ENCODE peak calls at places on chromosomes 11 and 22, in four cellular contexts. F, S, H and Q are unnamed samples.
A peak's percentile ranks its signal among the peaks of the same experiment; 100 is the strongest.

GRCh38 chr11:120130991-120131760 is 6.7 kb downstream of the TRIM29 start:
- DNase-seq in F (no peak), S (no peak), H (no peak), Q (no peak)

GRCh38 chr11:131025020-131025419 is 108.7 kb upstream of the SNX19 start:
- DNase-seq in F (peak; percentile 59), S (peak; percentile 68), H (peak; percentile 24), Q (no peak)

GRCh38 chr11:133835258-133836075 is 9.8 kb downstream of the SPATA19 start:
- DNase-seq in F (peak; percentile 82), S (peak; percentile 50), H (peak; percentile 79), Q (no peak)

GRCh38 chr11:68461284-68461861 is 821 bp downstream of the PPP6R3 start:
- DNase-seq in F (no peak), S (peak; percentile 47), H (peak; percentile 62), Q (peak; percentile 48)

GRCh38 chr22:20566420-20567260 is 59.2 kb downstream of the MED15 start:
- DNase-seq in F (no peak), S (peak; percentile 95), H (no peak), Q (no peak)

GRCh38 chr22:22773979-22774738 is 113.5 kb upstream of the IGLL5 start:
- DNase-seq in F (no peak), S (no peak), H (no peak), Q (no peak)

GRCh38 chr11:48170840-48171233 is 45.8 kb upstream of the OR4B1 start:
- DNase-seq in F (no peak), S (peak; percentile 35), H (no peak), Q (no peak)

GRCh38 chr22:22009661-22010060 is 27.1 kb upstream of the TOP3B start:
- DNase-seq in F (no peak), S (no peak), H (no peak), Q (no peak)

GRCh38 chr22:33914699-33915098 is 5.6 kb downstream of the LARGE1 start:
- DNase-seq in F (no peak), S (no peak), H (no peak), Q (no peak)

GRCh38 chr11:110438017-110438416 is 8.3 kb downstream of the FDX1 start:
- DNase-seq in F (no peak), S (no peak), H (no peak), Q (no peak)

GRCh38 chr11:36818410-36818809 is 220.4 kb upstream of the RAG2 start:
- DNase-seq in F (peak; percentile 54), S (no peak), H (peak; percentile 19), Q (no peak)

GRCh38 chr11:65388731-65389130 is 2.3 kb downstream of the FRMD8 start:
- DNase-seq in F (no peak), S (no peak), H (no peak), Q (no peak)

GRCh38 chr11:38173671-38174070 is 1575.6 kb upstream of the RAG2 start:
- DNase-seq in F (no peak), S (no peak), H (no peak), Q (no peak)

GRCh38 chr11:121374286-121374985 is 77.7 kb upstream of the SORL1 start:
- DNase-seq in F (no peak), S (no peak), H (no peak), Q (no peak)

GRCh38 chr22:41939981-41940852 is 6.7 kb downstream of the CENPM start:
- DNase-seq in F (no peak), S (no peak), H (no peak), Q (peak; percentile 95)

GRCh38 chr11:1896895-1897294 is 5.2 kb upstream of the PRR33 start:
- DNase-seq in F (no peak), S (no peak), H (no peak), Q (no peak)

GRCh38 chr11:92627615-92628201 is 341.7 kb upstream of the MTNR1B start:
- DNase-seq in F (no peak), S (no peak), H (no peak), Q (no peak)

GRCh38 chr11:83648610-83649467 is 362.7 kb upstream of the CCDC90B start:
- DNase-seq in F (no peak), S (no peak), H (no peak), Q (no peak)

GRCh38 chr11:1842149-1843097 is 3.6 kb downstream of the TNNI2 start:
- DNase-seq in F (no peak), S (no peak), H (no peak), Q (no peak)

GRCh38 chr11:128544625-128545024 is 42.7 kb downstream of the ETS1 start:
- DNase-seq in F (no peak), S (peak; percentile 86), H (no peak), Q (no peak)

GRCh38 chr22:44359496-44360110 is 46.9 kb upstream of the SHISAL1 start:
- DNase-seq in F (no peak), S (no peak), H (no peak), Q (no peak)

GRCh38 chr22:29503811-29504372 is 23.9 kb downstream of the NEFH start:
- DNase-seq in F (no peak), S (peak; percentile 79), H (no peak), Q (peak; percentile 29)

GRCh38 chr11:60835472-60835871 is 6.4 kb upstream of the CCDC86 start:
- DNase-seq in F (no peak), S (no peak), H (no peak), Q (no peak)

GRCh38 chr11:94895971-94896370 is 77.4 kb downstream of the CWC15 start:
- DNase-seq in F (no peak), S (peak; percentile 42), H (no peak), Q (no peak)

GRCh38 chr22:37269930-37270678 is 12.2 kb upstream of the CYTH4 start:
- DNase-seq in F (no peak), S (no peak), H (no peak), Q (no peak)

GRCh38 chr22:37267661-37268413 is 14.5 kb upstream of the CYTH4 start:
- DNase-seq in F (peak; percentile 22), S (peak; percentile 45), H (no peak), Q (no peak)

GRCh38 chr22:37266581-37267127 is 15.7 kb upstream of the CYTH4 start:
- DNase-seq in F (no peak), S (no peak), H (no peak), Q (no peak)

GRCh38 chr22:37263966-37264887 is 18.1 kb upstream of the CYTH4 start:
- DNase-seq in F (peak; percentile 21), S (no peak), H (no peak), Q (no peak)

DNA sequence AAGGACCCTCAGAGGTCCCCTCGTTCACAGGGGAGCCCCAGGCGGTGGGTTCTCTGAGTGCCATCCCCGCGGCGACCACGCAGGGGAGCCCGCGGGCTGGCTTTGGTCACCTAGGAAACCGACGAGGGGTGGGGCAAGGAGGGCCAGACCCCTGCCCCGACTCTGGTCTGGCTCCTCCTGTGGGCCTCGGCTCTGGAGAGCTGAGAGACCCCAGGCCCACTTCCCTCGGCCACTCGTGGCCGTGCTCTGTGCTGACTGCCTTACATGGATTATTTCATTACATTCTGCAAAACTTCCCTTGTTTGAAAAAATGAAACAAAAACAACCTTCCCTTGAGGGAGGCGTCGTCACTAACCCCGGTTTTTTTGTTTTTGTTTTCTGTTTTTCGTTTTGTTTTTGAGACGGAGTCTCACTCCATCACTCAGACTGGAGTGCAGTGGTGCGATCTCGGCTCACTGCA is 15.2 kb upstream of the CYTH4 start:
- DNase-seq in F (peak; percentile 79), S (no peak), H (peak; percentile 91), Q (peak; percentile 50)
- H3K9ac ChIP-seq in F (no peak overlapping the region), S (peak overlapping the region; percentile 59), H (peak overlapping the region; percentile 49), Q (no peak overlapping the region)

DNA sequence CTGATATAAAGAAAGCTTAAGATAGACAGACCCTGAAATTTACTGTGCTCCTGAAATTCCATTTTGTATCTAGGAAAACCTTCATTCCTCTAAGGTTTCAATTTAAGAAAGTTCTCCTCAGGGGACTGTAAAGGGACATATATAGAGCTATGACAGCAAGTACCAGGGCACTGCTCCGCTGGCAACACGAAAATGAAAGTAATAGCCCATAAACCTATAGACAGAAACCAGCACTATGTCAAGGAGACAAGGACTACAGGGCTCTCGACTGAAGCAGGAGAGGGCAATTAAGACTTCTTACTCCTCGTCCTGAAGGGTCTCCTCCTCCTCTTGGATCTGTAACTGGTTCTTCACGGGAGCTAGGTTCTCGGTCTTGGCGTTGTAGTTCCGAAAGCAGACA is 6.9 kb downstream of the FEZ1 start:
- DNase-seq in F (no peak), S (no peak), H (no peak), Q (no peak)
- H3K27ac ChIP-seq in F (no peak overlapping the region), S (no peak overlapping the region), H (no peak overlapping the region), Q (no peak overlapping the region)

GRCh38 chr22:48439560-48440135 is 1388.0 kb downstream of the BRD1 start:
- DNase-seq in F (no peak), S (no peak), H (no peak), Q (no peak)

GRCh38 chr22:48441553-48441850 is 1386.2 kb downstream of the BRD1 start:
- DNase-seq in F (no peak), S (no peak), H (no peak), Q (no peak)

GRCh38 chr22:48440176-48440575 is 1387.5 kb downstream of the BRD1 start:
- DNase-seq in F (no peak), S (no peak), H (no peak), Q (no peak)

GRCh38 chr22:48442663-48443062 is 1385.0 kb downstream of the BRD1 start:
- DNase-seq in F (no peak), S (no peak), H (no peak), Q (no peak)

DNA sequence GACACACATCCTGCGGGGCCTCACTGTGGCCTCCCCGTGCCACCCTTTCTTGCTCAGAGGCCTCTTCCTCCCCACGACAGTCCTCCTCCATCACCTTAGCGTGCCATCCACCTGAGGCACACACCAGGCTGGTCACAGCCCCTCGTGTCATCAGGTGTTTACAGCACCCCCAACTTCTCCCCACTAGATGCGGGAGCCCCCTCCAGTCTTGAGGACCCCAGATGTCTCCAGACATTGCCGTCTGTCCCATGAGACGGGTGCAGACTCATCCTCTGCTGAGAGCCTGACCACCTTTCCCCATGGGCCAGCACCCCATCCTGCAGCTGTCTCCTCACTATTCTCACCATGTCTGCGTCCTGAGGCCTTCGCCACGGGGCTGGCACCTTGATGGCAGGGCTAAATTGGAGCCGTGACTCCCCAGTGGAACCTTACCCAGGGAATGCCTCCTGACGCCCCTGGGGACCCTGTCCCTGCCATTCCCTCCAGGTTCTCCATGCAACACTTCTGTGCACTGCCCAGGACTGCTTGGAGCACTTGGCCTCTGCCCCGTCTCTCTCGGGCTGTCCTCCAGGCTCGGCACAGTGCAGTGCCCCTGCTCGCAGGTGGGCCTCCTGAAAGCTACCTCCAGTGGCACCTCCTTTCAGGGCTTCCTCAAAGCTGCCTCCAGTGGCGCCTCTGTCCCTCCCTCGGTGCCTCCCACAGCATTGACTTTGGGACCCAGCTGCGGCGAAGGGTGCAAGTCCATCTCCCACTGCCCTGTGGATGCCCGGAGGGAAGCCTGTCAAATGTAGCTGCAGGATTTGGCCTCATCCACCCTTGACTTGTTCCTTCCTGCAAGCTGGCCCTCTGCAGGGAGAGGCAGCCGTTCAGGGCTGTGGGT is 1386.8 kb downstream of the BRD1 start:
- DNase-seq in F (no peak), S (no peak), H (no peak), Q (no peak)
- H3K9me3 ChIP-seq in F (no peaks in the 10 kb centered on the region), S (no peaks in the 10 kb centered on the region), H (no peaks in the 10 kb centered on the region), Q (no peaks in the 10 kb centered on the region)

GRCh38 chr11:75814369-75814685 is 683 bp upstream of the UVRAG start:
- DNase-seq in F (no peak), S (no peak), H (no peak), Q (no peak)
- H3K9ac ChIP-seq in F (no peak overlapping the region), S (peak overlapping the region; percentile 32), H (peak overlapping the region; percentile 85), Q (peak overlapping the region; percentile 72)

GRCh38 chr22:49657974-49658550 is 169.6 kb downstream of the BRD1 start:
- DNase-seq in F (no peak), S (no peak), H (no peak), Q (no peak)

GRCh38 chr22:49660321-49660720 is 167.4 kb downstream of the BRD1 start:
- DNase-seq in F (peak; percentile 21), S (no peak), H (no peak), Q (no peak)

GRCh38 chr22:49658902-49659280 is 168.8 kb downstream of the BRD1 start:
- DNase-seq in F (no peak), S (no peak), H (no peak), Q (no peak)

GRCh38 chr22:49659924-49660315 is 167.8 kb downstream of the BRD1 start:
- DNase-seq in F (peak; percentile 24), S (no peak), H (no peak), Q (no peak)

GRCh38 chr22:49659281-49659923 is 168.3 kb downstream of the BRD1 start:
- DNase-seq in F (peak; percentile 27), S (no peak), H (no peak), Q (no peak)
- H3K27ac ChIP-seq in F (no peak overlapping the region), S (no peak overlapping the region), H (no peak overlapping the region), Q (no peak overlapping the region)